ENCODE peak calls at places on chromosomes 1 and 21, in eight cellular contexts. One of them, this sample, is unnamed.

GRCh38 chr1:33302325-33302724 is 18.6 kb downstream of the A3GALT2 start:
- DNase-seq in NCI-H446: no peak
- DNase-seq in Caki2: no peak
- DNase-seq in right cardiac atrium: peak; percentile 47
- DNase-seq in iris pigment epithelial cell: no peak
- DNase-seq in RWPE1: no peak
- DNase-seq in GM06990: no peak
- DNase-seq in substantia nigra: no peak
- DNase-seq in this sample: peak; percentile 44

GRCh38 chr1:19651141-19651737 is 7.1 kb downstream of the NBL1 start:
- DNase-seq in Caki2: no peak
- DNase-seq in iris pigment epithelial cell: peak; percentile 59
- DNase-seq in NCI-H446: peak; percentile 64
- DNase-seq in RWPE1: no peak
- DNase-seq in GM06990: no peak
- DNase-seq in substantia nigra: no peak
- DNase-seq in right cardiac atrium: peak; percentile 85
- DNase-seq in this sample: peak; percentile 80

GRCh38 chr1:5053744-5054143 is 399.3 kb downstream of the AJAP1 start:
- DNase-seq in NCI-H446: no peak
- DNase-seq in GM06990: no peak
- DNase-seq in right cardiac atrium: no peak
- DNase-seq in iris pigment epithelial cell: no peak
- DNase-seq in RWPE1: no peak
- DNase-seq in Caki2: no peak
- DNase-seq in substantia nigra: no peak
- DNase-seq in this sample: no peak

GRCh38 chr1:167786502-167786901 is 64.7 kb downstream of the MPZL1 start:
- DNase-seq in Caki2: no peak
- DNase-seq in right cardiac atrium: no peak
- DNase-seq in GM06990: no peak
- DNase-seq in NCI-H446: no peak
- DNase-seq in substantia nigra: no peak
- DNase-seq in RWPE1: no peak
- DNase-seq in iris pigment epithelial cell: no peak
- DNase-seq in this sample: no peak

GRCh38 chr1:203095061-203095690 is 9.4 kb upstream of the MYOG start:
- DNase-seq in iris pigment epithelial cell: no peak
- DNase-seq in substantia nigra: no peak
- DNase-seq in Caki2: no peak
- DNase-seq in GM06990: no peak
- DNase-seq in RWPE1: no peak
- DNase-seq in NCI-H446: no peak
- DNase-seq in right cardiac atrium: no peak
- DNase-seq in this sample: no peak

GRCh38 chr1:40706626-40707025 is 15.1 kb downstream of the NFYC start:
- DNase-seq in substantia nigra: no peak
- DNase-seq in iris pigment epithelial cell: no peak
- DNase-seq in right cardiac atrium: no peak
- DNase-seq in GM06990: no peak
- DNase-seq in RWPE1: no peak
- DNase-seq in Caki2: no peak
- DNase-seq in NCI-H446: no peak
- DNase-seq in this sample: no peak

GRCh38 chr21:43867332-43867703 is 2.3 kb downstream of the AGPAT3 start:
- DNase-seq in Caki2: no peak
- DNase-seq in NCI-H446: no peak
- DNase-seq in iris pigment epithelial cell: no peak
- DNase-seq in right cardiac atrium: no peak
- DNase-seq in GM06990: no peak
- DNase-seq in substantia nigra: no peak
- DNase-seq in RWPE1: no peak
- DNase-seq in this sample: no peak

GRCh38 chr1:115296981-115297380 is 41.1 kb downstream of the NGF start:
- DNase-seq in GM06990: peak; percentile 25
- DNase-seq in substantia nigra: no peak
- DNase-seq in iris pigment epithelial cell: peak; percentile 56
- DNase-seq in Caki2: no peak
- DNase-seq in RWPE1: no peak
- DNase-seq in NCI-H446: no peak
- DNase-seq in right cardiac atrium: no peak
- DNase-seq in this sample: no peak

GRCh38 chr1:5519366-5520135 is 472.7 kb downstream of the NPHP4 start:
- DNase-seq in right cardiac atrium: no peak
- DNase-seq in Caki2: no peak
- DNase-seq in substantia nigra: no peak
- DNase-seq in NCI-H446: no peak
- DNase-seq in iris pigment epithelial cell: no peak
- DNase-seq in RWPE1: no peak
- DNase-seq in GM06990: no peak
- DNase-seq in this sample: no peak

GRCh38 chr1:112882271-112882744 is 73.7 kb downstream of the SLC16A1 start:
- DNase-seq in RWPE1: no peak
- DNase-seq in right cardiac atrium: no peak
- DNase-seq in substantia nigra: no peak
- DNase-seq in iris pigment epithelial cell: no peak
- DNase-seq in NCI-H446: no peak
- DNase-seq in Caki2: no peak
- DNase-seq in GM06990: no peak
- DNase-seq in this sample: no peak

GRCh38 chr1:2382621-2383361 is 8.6 kb downstream of the MORN1 start:
- DNase-seq in RWPE1: peak; percentile 42
- DNase-seq in Caki2: no peak
- DNase-seq in iris pigment epithelial cell: peak; percentile 28
- DNase-seq in substantia nigra: no peak
- DNase-seq in NCI-H446: no peak
- DNase-seq in GM06990: no peak
- DNase-seq in right cardiac atrium: peak; percentile 66
- DNase-seq in this sample: no peak

GRCh38 chr1:17089496-17089895 is 29.8 kb downstream of the PADI2 start:
- DNase-seq in GM06990: no peak
- DNase-seq in RWPE1: no peak
- DNase-seq in Caki2: no peak
- DNase-seq in right cardiac atrium: no peak
- DNase-seq in iris pigment epithelial cell: no peak
- DNase-seq in NCI-H446: no peak
- DNase-seq in substantia nigra: peak; percentile 74
- DNase-seq in this sample: no peak

GRCh38 chr1:168085401-168085872 is 51.3 kb downstream of the GPR161 start:
- DNase-seq in substantia nigra: no peak
- DNase-seq in NCI-H446: peak; percentile 48
- DNase-seq in right cardiac atrium: peak; percentile 93
- DNase-seq in iris pigment epithelial cell: no peak
- DNase-seq in RWPE1: no peak
- DNase-seq in Caki2: no peak
- DNase-seq in GM06990: no peak
- DNase-seq in this sample: peak; percentile 71

GRCh38 chr1:240107058-240107684 is 15.5 kb downstream of the FMN2 start:
- DNase-seq in iris pigment epithelial cell: peak; percentile 81
- DNase-seq in substantia nigra: no peak
- DNase-seq in right cardiac atrium: no peak
- DNase-seq in RWPE1: no peak
- DNase-seq in GM06990: no peak
- DNase-seq in Caki2: peak; percentile 55
- DNase-seq in NCI-H446: no peak
- DNase-seq in this sample: no peak

GRCh38 chr1:34816332-34816731 is 23.5 kb downstream of the GJA4 start:
- DNase-seq in Caki2: no peak
- DNase-seq in NCI-H446: no peak
- DNase-seq in GM06990: no peak
- DNase-seq in iris pigment epithelial cell: no peak
- DNase-seq in RWPE1: no peak
- DNase-seq in substantia nigra: no peak
- DNase-seq in right cardiac atrium: no peak
- DNase-seq in this sample: no peak

GRCh38 chr21:21682172-21682571 is 684.0 kb downstream of the NCAM2 start:
- DNase-seq in GM06990: no peak
- DNase-seq in substantia nigra: no peak
- DNase-seq in Caki2: no peak
- DNase-seq in iris pigment epithelial cell: peak; percentile 45
- DNase-seq in NCI-H446: no peak
- DNase-seq in RWPE1: no peak
- DNase-seq in right cardiac atrium: no peak
- DNase-seq in this sample: no peak

GRCh38 chr1:19344372-19344810 is 32.3 kb downstream of the SLC66A1 start:
- DNase-seq in right cardiac atrium: peak; percentile 86
- DNase-seq in Caki2: peak; percentile 22
- DNase-seq in GM06990: no peak
- DNase-seq in RWPE1: peak; percentile 38
- DNase-seq in NCI-H446: peak; percentile 76
- DNase-seq in iris pigment epithelial cell: no peak
- DNase-seq in substantia nigra: peak; percentile 8
- DNase-seq in this sample: peak; percentile 50

GRCh38 chr1:173426057-173426456 is 51.1 kb upstream of the PRDX6 start:
- DNase-seq in RWPE1: no peak
- DNase-seq in iris pigment epithelial cell: no peak
- DNase-seq in Caki2: no peak
- DNase-seq in right cardiac atrium: no peak
- DNase-seq in GM06990: no peak
- DNase-seq in substantia nigra: no peak
- DNase-seq in NCI-H446: no peak
- DNase-seq in this sample: no peak

GRCh38 chr1:94050263-94050662 is 70.7 kb downstream of the ABCA4 start:
- DNase-seq in substantia nigra: no peak
- DNase-seq in Caki2: no peak
- DNase-seq in NCI-H446: no peak
- DNase-seq in GM06990: no peak
- DNase-seq in RWPE1: no peak
- DNase-seq in right cardiac atrium: no peak
- DNase-seq in iris pigment epithelial cell: no peak
- DNase-seq in this sample: no peak

GRCh38 chr1:197360068-197360467 is 92.0 kb downstream of the CRB1 start:
- DNase-seq in iris pigment epithelial cell: no peak
- DNase-seq in right cardiac atrium: no peak
- DNase-seq in substantia nigra: no peak
- DNase-seq in NCI-H446: peak; percentile 9
- DNase-seq in Caki2: no peak
- DNase-seq in RWPE1: no peak
- DNase-seq in GM06990: no peak
- DNase-seq in this sample: no peak

GRCh38 chr1:13807213-13807612 is 107.2 kb downstream of the PRDM2 start:
- DNase-seq in right cardiac atrium: no peak
- DNase-seq in substantia nigra: no peak
- DNase-seq in RWPE1: peak; percentile 35
- DNase-seq in iris pigment epithelial cell: peak; percentile 27
- DNase-seq in GM06990: no peak
- DNase-seq in NCI-H446: no peak
- DNase-seq in Caki2: no peak
- DNase-seq in this sample: no peak

GRCh38 chr1:247437551-247438535 is 20.1 kb downstream of the OR2B11 start:
- DNase-seq in iris pigment epithelial cell: no peak
- DNase-seq in RWPE1: no peak
- DNase-seq in Caki2: no peak
- DNase-seq in NCI-H446: no peak
- DNase-seq in GM06990: no peak
- DNase-seq in substantia nigra: no peak
- DNase-seq in right cardiac atrium: no peak
- DNase-seq in this sample: no peak

GRCh38 chr1:240935921-240936320 is 324.0 kb upstream of the GREM2 start:
- DNase-seq in GM06990: no peak
- DNase-seq in RWPE1: no peak
- DNase-seq in iris pigment epithelial cell: no peak
- DNase-seq in substantia nigra: no peak
- DNase-seq in right cardiac atrium: no peak
- DNase-seq in NCI-H446: no peak
- DNase-seq in Caki2: peak; percentile 41
- DNase-seq in this sample: no peak

GRCh38 chr1:176017722-176018121 is 189.4 kb downstream of the COP1 start:
- DNase-seq in right cardiac atrium: no peak
- DNase-seq in substantia nigra: no peak
- DNase-seq in GM06990: no peak
- DNase-seq in RWPE1: no peak
- DNase-seq in iris pigment epithelial cell: no peak
- DNase-seq in NCI-H446: no peak
- DNase-seq in Caki2: no peak
- DNase-seq in this sample: no peak

This sample was measured in tibial artery.